ENCODE peak calls at places on chromosomes 3 and 15, in five cellular contexts. One of them, this sample, is unnamed.

GRCh38 chr15:66830358-66830757 is 128.3 kb downstream of the SMAD6 start:
- DNase-seq in H4: peak; percentile 35
- DNase-seq in amygdala: no peak
- DNase-seq in CD4-positive, alpha-beta T cell: no peak
- DNase-seq in bronchial epithelial cell: peak; percentile 86
- DNase-seq in this sample: no peak

GRCh38 chr3:193680220-193680619 is 87.2 kb downstream of the OPA1 start:
- DNase-seq in H4: no peak
- DNase-seq in CD4-positive, alpha-beta T cell: no peak
- DNase-seq in amygdala: no peak
- DNase-seq in bronchial epithelial cell: no peak
- DNase-seq in this sample: no peak

GRCh38 chr3:140597792-140598191 is 80.1 kb upstream of the TRIM42 start:
- DNase-seq in amygdala: no peak
- DNase-seq in bronchial epithelial cell: no peak
- DNase-seq in CD4-positive, alpha-beta T cell: no peak
- DNase-seq in H4: no peak
- DNase-seq in this sample: no peak

GRCh38 chr3:23002846-23003800 is 200.0 kb upstream of the UBE2E2 start:
- DNase-seq in amygdala: no peak
- DNase-seq in bronchial epithelial cell: peak; percentile 48
- DNase-seq in H4: no peak
- DNase-seq in CD4-positive, alpha-beta T cell: no peak
- DNase-seq in this sample: no peak

GRCh38 chr3:173599673-173600072 is 202.1 kb downstream of the NLGN1 start:
- DNase-seq in amygdala: no peak
- DNase-seq in CD4-positive, alpha-beta T cell: no peak
- DNase-seq in bronchial epithelial cell: peak; percentile 28
- DNase-seq in H4: no peak
- DNase-seq in this sample: no peak

GRCh38 chr3:85864896-85865295 is 906.1 kb downstream of the CADM2 start:
- DNase-seq in bronchial epithelial cell: no peak
- DNase-seq in CD4-positive, alpha-beta T cell: no peak
- DNase-seq in H4: peak; percentile 27
- DNase-seq in amygdala: no peak
- DNase-seq in this sample: no peak

GRCh38 chr3:153087595-153088566 is 74.1 kb upstream of the RAP2B start:
- DNase-seq in amygdala: no peak
- DNase-seq in bronchial epithelial cell: no peak
- DNase-seq in CD4-positive, alpha-beta T cell: no peak
- DNase-seq in H4: no peak
- DNase-seq in this sample: peak; percentile 36

GRCh38 chr15:76337047-76337738 is 620 bp downstream of the ISL2 start:
- DNase-seq in amygdala: no peak
- DNase-seq in CD4-positive, alpha-beta T cell: no peak
- DNase-seq in H4: peak; percentile 22
- DNase-seq in bronchial epithelial cell: no peak
- DNase-seq in this sample: no peak

GRCh38 chr15:34733621-34734020 is 21.2 kb downstream of the GJD2 start:
- DNase-seq in CD4-positive, alpha-beta T cell: no peak
- DNase-seq in H4: no peak
- DNase-seq in amygdala: no peak
- DNase-seq in bronchial epithelial cell: no peak
- DNase-seq in this sample: no peak

GRCh38 chr3:63349583-63350177 is 71.6 kb downstream of the SYNPR start:
- DNase-seq in H4: peak; percentile 42
- DNase-seq in amygdala: no peak
- DNase-seq in CD4-positive, alpha-beta T cell: no peak
- DNase-seq in bronchial epithelial cell: peak; percentile 61
- DNase-seq in this sample: no peak

GRCh38 chr3:56753206-56753605 is 48.5 kb downstream of the ARHGEF3 start:
- DNase-seq in H4: no peak
- DNase-seq in bronchial epithelial cell: peak; percentile 48
- DNase-seq in CD4-positive, alpha-beta T cell: no peak
- DNase-seq in amygdala: no peak
- DNase-seq in this sample: no peak

GRCh38 chr3:81666502-81667121 is 94.8 kb downstream of the GBE1 start:
- DNase-seq in CD4-positive, alpha-beta T cell: no peak
- DNase-seq in bronchial epithelial cell: peak; percentile 30
- DNase-seq in H4: no peak
- DNase-seq in amygdala: no peak
- DNase-seq in this sample: no peak

GRCh38 chr15:39798382-39798781 is 15.7 kb upstream of the FSIP1 start:
- DNase-seq in amygdala: no peak
- DNase-seq in bronchial epithelial cell: no peak
- DNase-seq in H4: no peak
- DNase-seq in CD4-positive, alpha-beta T cell: no peak
- DNase-seq in this sample: no peak

GRCh38 chr3:1987983-1988382 is 110.7 kb upstream of the CNTN4 start:
- DNase-seq in CD4-positive, alpha-beta T cell: no peak
- DNase-seq in H4: peak; percentile 55
- DNase-seq in amygdala: no peak
- DNase-seq in bronchial epithelial cell: peak; percentile 4
- DNase-seq in this sample: no peak

GRCh38 chr15:82177291-82178010 is 85.1 kb downstream of the EFL1 start:
- DNase-seq in bronchial epithelial cell: peak; percentile 67
- DNase-seq in amygdala: no peak
- DNase-seq in H4: no peak
- DNase-seq in CD4-positive, alpha-beta T cell: no peak
- DNase-seq in this sample: no peak

GRCh38 chr3:119015942-119016341 is 18.7 kb downstream of the IGSF11 start:
- DNase-seq in bronchial epithelial cell: no peak
- DNase-seq in amygdala: no peak
- DNase-seq in H4: no peak
- DNase-seq in CD4-positive, alpha-beta T cell: no peak
- DNase-seq in this sample: no peak

GRCh38 chr15:28919201-28919627 is 33.4 kb downstream of the APBA2 start:
- DNase-seq in H4: no peak
- DNase-seq in CD4-positive, alpha-beta T cell: peak; percentile 46
- DNase-seq in bronchial epithelial cell: no peak
- DNase-seq in amygdala: no peak
- DNase-seq in this sample: no peak

GRCh38 chr15:77126516-77126915 is 55.6 kb upstream of the TSPAN3 start:
- DNase-seq in amygdala: no peak
- DNase-seq in CD4-positive, alpha-beta T cell: no peak
- DNase-seq in H4: no peak
- DNase-seq in bronchial epithelial cell: no peak
- DNase-seq in this sample: no peak

GRCh38 chr3:59189561-59190338 is 139.9 kb upstream of the CFAP20DC start:
- DNase-seq in bronchial epithelial cell: peak; percentile 76
- DNase-seq in amygdala: no peak
- DNase-seq in CD4-positive, alpha-beta T cell: no peak
- DNase-seq in H4: peak; percentile 24
- DNase-seq in this sample: no peak

GRCh38 chr3:31738423-31738822 is 205.7 kb downstream of the STT3B start:
- DNase-seq in amygdala: no peak
- DNase-seq in bronchial epithelial cell: no peak
- DNase-seq in CD4-positive, alpha-beta T cell: no peak
- DNase-seq in H4: no peak
- DNase-seq in this sample: no peak

GRCh38 chr15:70906842-70907241 is 14.2 kb downstream of the LRRC49 start:
- DNase-seq in bronchial epithelial cell: no peak
- DNase-seq in CD4-positive, alpha-beta T cell: no peak
- DNase-seq in H4: no peak
- DNase-seq in amygdala: no peak
- DNase-seq in this sample: no peak

GRCh38 chr3:36729204-36730056 is 34.9 kb downstream of the DCLK3 start:
- DNase-seq in CD4-positive, alpha-beta T cell: no peak
- DNase-seq in bronchial epithelial cell: peak; percentile 63
- DNase-seq in H4: peak; percentile 44
- DNase-seq in amygdala: no peak
- DNase-seq in this sample: peak; percentile 41

GRCh38 chr3:169133178-169134161 is 530.0 kb downstream of the MECOM start:
- DNase-seq in CD4-positive, alpha-beta T cell: no peak
- DNase-seq in amygdala: no peak
- DNase-seq in bronchial epithelial cell: peak; percentile 67
- DNase-seq in H4: peak; percentile 24
- DNase-seq in this sample: no peak

GRCh38 chr3:101865751-101866509 is 16.6 kb downstream of the NFKBIZ start:
- DNase-seq in bronchial epithelial cell: peak; percentile 48
- DNase-seq in amygdala: no peak
- DNase-seq in CD4-positive, alpha-beta T cell: no peak
- DNase-seq in H4: no peak
- DNase-seq in this sample: no peak

GRCh38 chr15:90145761-90146160 is 43.5 kb upstream of the IDH2 start:
- DNase-seq in CD4-positive, alpha-beta T cell: no peak
- DNase-seq in H4: no peak
- DNase-seq in amygdala: no peak
- DNase-seq in bronchial epithelial cell: no peak
- DNase-seq in this sample: no peak

GRCh38 chr3:12813967-12814366 is 17.5 kb downstream of the CAND2 start:
- DNase-seq in bronchial epithelial cell: no peak
- DNase-seq in H4: no peak
- DNase-seq in CD4-positive, alpha-beta T cell: no peak
- DNase-seq in amygdala: no peak
- DNase-seq in this sample: no peak

GRCh38 chr15:44584162-44584749 is 47.3 kb downstream of the EIF3J start:
- DNase-seq in H4: peak; percentile 62
- DNase-seq in amygdala: no peak
- DNase-seq in CD4-positive, alpha-beta T cell: peak; percentile 64
- DNase-seq in bronchial epithelial cell: peak; percentile 43
- DNase-seq in this sample: no peak

GRCh38 chr3:187773233-187773962 is 28.1 kb upstream of the BCL6 start:
- DNase-seq in amygdala: no peak
- DNase-seq in bronchial epithelial cell: no peak
- DNase-seq in CD4-positive, alpha-beta T cell: no peak
- DNase-seq in H4: no peak
- DNase-seq in this sample: no peak

GRCh38 chr3:71103430-71103881 is 480.1 kb downstream of the FOXP1 start:
- DNase-seq in amygdala: no peak
- DNase-seq in H4: peak; percentile 45
- DNase-seq in CD4-positive, alpha-beta T cell: no peak
- DNase-seq in bronchial epithelial cell: no peak
- DNase-seq in this sample: peak; percentile 71

GRCh38 chr15:76973362-76973743 is 21.6 kb upstream of the PSTPIP1 start:
- DNase-seq in amygdala: no peak
- DNase-seq in CD4-positive, alpha-beta T cell: peak; percentile 70
- DNase-seq in H4: no peak
- DNase-seq in bronchial epithelial cell: no peak
- DNase-seq in this sample: no peak

GRCh38 chr3:190581041-190581501 is 67.2 kb downstream of the IL1RAP start:
- DNase-seq in H4: no peak
- DNase-seq in CD4-positive, alpha-beta T cell: no peak
- DNase-seq in amygdala: no peak
- DNase-seq in bronchial epithelial cell: no peak
- DNase-seq in this sample: no peak

GRCh38 chr15:42182976-42183375 is 25.1 kb downstream of the VPS39 start:
- DNase-seq in bronchial epithelial cell: no peak
- DNase-seq in amygdala: no peak
- DNase-seq in H4: no peak
- DNase-seq in CD4-positive, alpha-beta T cell: no peak
- DNase-seq in this sample: no peak

GRCh38 chr3:132635052-132635451 is 24.6 kb downstream of the ACAD11 start:
- DNase-seq in bronchial epithelial cell: no peak
- DNase-seq in amygdala: no peak
- DNase-seq in H4: no peak
- DNase-seq in CD4-positive, alpha-beta T cell: no peak
- DNase-seq in this sample: no peak

GRCh38 chr3:102057781-102058421 is 208.6 kb downstream of the NFKBIZ start:
- DNase-seq in bronchial epithelial cell: no peak
- DNase-seq in H4: no peak
- DNase-seq in CD4-positive, alpha-beta T cell: no peak
- DNase-seq in amygdala: no peak
- DNase-seq in this sample: no peak